ENCODE peak calls at places on chromosomes 5 and 9, in six cellular contexts. V is A549; E is lung; U is effector memory CD4-positive, alpha-beta T cell; C is Panc1; T is DND-41. X is an unnamed sample. For H3K4me1, the result is how much of the 10 kb centered on the place peaks cover.

GRCh38 chr5:138986186-138986775 is 111.1 kb upstream of the LRRTM2 start:
- DNase-seq in V (no peak), E (no peak), U (no peak), C (no peak), T (no peak), X (no peak)

GRCh38 chr5:133910596-133910995 is 57.8 kb downstream of the C5orf15 start:
- DNase-seq in V (no peak), E (no peak), U (no peak), C (no peak), T (no peak), X (no peak)

GRCh38 chr9:102985162-102985900 is 9.8 kb upstream of the CYLC2 start:
- DNase-seq in V (no peak), E (no peak), U (no peak), C (no peak), T (no peak), X (no peak)

GRCh38 chr9:98791147-98792095 is 4.9 kb downstream of the ANKS6 start:
- DNase-seq in V (peak), E (peak), U (peak), C (peak), T (peak), X (peak)

GRCh38 chr5:14929293-14930065 is 57.9 kb upstream of the ANKH start:
- DNase-seq in V (no peak), E (no peak), U (no peak), C (no peak), T (no peak), X (no peak)

GRCh38 chr9:13330396-13331004 is 51.0 kb upstream of the MPDZ start:
- DNase-seq in V (no peak), E (no peak), U (no peak), C (no peak), T (no peak), X (no peak)

GRCh38 chr5:108858959-108859358 is 111.3 kb downstream of the FER start:
- DNase-seq in V (no peak), E (no peak), U (no peak), C (no peak), T (no peak), X (no peak)

GRCh38 chr9:92669527-92669889 is 423 bp downstream of the IPPK start:
- DNase-seq in V (peak), E (peak), U (no peak), C (no peak), T (peak), X (peak)

GRCh38 chr5:113480243-113480642 is 8.0 kb downstream of the MCC start:
- DNase-seq in V (no peak), E (no peak), U (no peak), C (no peak), T (no peak), X (no peak)

GRCh38 chr5:157328277-157328912 is 62.5 kb downstream of the CYFIP2 start:
- DNase-seq in V (peak), E (peak), U (peak), C (peak), T (peak), X (peak)

GRCh38 chr5:97629281-97629680 is 446.2 kb upstream of the RIOK2 start:
- DNase-seq in V (no peak), E (peak), U (no peak), C (no peak), T (no peak), X (no peak)

GRCh38 chr5:95731571-95732554 is 727 bp downstream of the RHOBTB3 start:
- DNase-seq in V (peak), E (no peak), U (no peak), C (no peak), T (peak), X (peak)

GRCh38 chr5:139446956-139447779 is 7.8 kb upstream of the DNAJC18 start:
- DNase-seq in V (no peak), E (no peak), U (no peak), C (no peak), T (no peak), X (no peak)

GRCh38 chr5:123278284-123278683 is 144.9 kb downstream of the CEP120 start:
- DNase-seq in V (no peak), E (no peak), U (no peak), C (no peak), T (no peak), X (no peak)

GRCh38 chr5:109682383-109682782 is 7.3 kb upstream of the MAN2A1 start:
- DNase-seq in V (no peak), E (no peak), U (no peak), C (no peak), T (no peak), X (no peak)

GRCh38 chr9:71796368-71796767 is 28.1 kb upstream of the CEMIP2 start:
- DNase-seq in V (no peak), E (no peak), U (no peak), C (no peak), T (no peak), X (no peak)

GRCh38 chr9:130128251-130128650 is 44.0 kb upstream of the NCS1 start:
- DNase-seq in V (no peak), E (no peak), U (peak), C (no peak), T (peak), X (no peak)

GRCh38 chr5:116135344-116135743 is 50.5 kb downstream of the COMMD10 start:
- DNase-seq in V (no peak), E (no peak), U (no peak), C (no peak), T (peak), X (no peak)

GRCh38 chr5:378301-378891 is 56.9 kb downstream of the AHRR start:
- DNase-seq in V (no peak), E (no peak), U (no peak), C (no peak), T (no peak), X (no peak)

GRCh38 chr9:134544388-134545212 is 97.0 kb upstream of the COL5A1 start:
- DNase-seq in V (peak), E (peak), U (no peak), C (no peak), T (no peak), X (peak)
- H3K27ac ChIP-seq in V (peak), E (peak), U (no peak), C (no peak), T (no peak), X (no peak)

GRCh38 chr9:106700676-106701075 is 162.3 kb upstream of the ZNF462 start:
- DNase-seq in V (no peak), E (no peak), U (no peak), C (no peak), T (no peak), X (no peak)
- H3K4me3 ChIP-seq in V (no peak), E (no peak), U (no peak), C (no peak), T (no peak), X (no peak)

GRCh38 chr9:86091477-86091876 is 7.9 kb downstream of the GOLM1 start:
- DNase-seq in V (no peak), E (no peak), U (no peak), C (no peak), T (no peak), X (no peak)
- H3K4me1 ChIP-seq in V (under half), E (under half), U (under half), C (under half), T (under half), X (under half)

GRCh38 chr5:2999926-3000325 is 248.4 kb upstream of the IRX2 start:
- DNase-seq in V (no peak), E (no peak), U (no peak), C (no peak), T (no peak), X (no peak)
- H3K27ac ChIP-seq in V (no peak), E (no peak), U (no peak), C (no peak), T (no peak), X (no peak)

DNA sequence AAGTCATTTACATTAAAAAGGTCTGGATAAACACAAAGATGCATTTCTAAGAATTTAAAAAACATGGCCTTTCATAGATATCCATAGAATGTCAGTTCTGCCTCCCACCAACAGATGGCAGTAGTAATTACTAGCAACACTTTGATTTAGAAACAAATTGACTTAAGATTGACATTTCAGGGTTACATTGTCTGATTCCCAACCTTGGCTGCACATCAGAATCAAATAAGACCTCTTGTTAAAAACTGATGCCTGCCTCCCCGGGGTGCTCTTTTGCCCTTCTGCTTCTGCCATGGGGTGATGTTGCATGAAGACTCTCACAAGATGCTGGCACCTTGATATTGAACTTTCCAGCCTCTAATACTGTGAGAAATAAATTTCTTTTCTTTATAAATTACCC is 146.2 kb upstream of the GPR151 start:
- DNase-seq in V (peak), E (no peak), U (no peak), C (no peak), T (peak), X (peak)
- H3K4me3 ChIP-seq in V (no peak), E (no peak), U (no peak), C (no peak), T (no peak), X (no peak)

GRCh38 chr9:124283232-124283814 is 25.6 kb downstream of the NEK6 start:
- DNase-seq in V (no peak), E (no peak), U (no peak), C (no peak), T (no peak), X (no peak)
- H3K4me1 ChIP-seq in V (half or more), E (half or more), U (under half), C (half or more), T (under half), X (under half)

GRCh38 chr9:121324316-121324715 is 45.7 kb downstream of the STOM start:
- DNase-seq in V (no peak), E (no peak), U (no peak), C (no peak), T (no peak), X (no peak)

GRCh38 chr9:121323449-121324151 is 46.5 kb downstream of the STOM start:
- DNase-seq in V (no peak), E (no peak), U (no peak), C (no peak), T (no peak), X (no peak)

GRCh38 chr9:121321039-121321503 is 49.0 kb downstream of the STOM start:
- DNase-seq in V (no peak), E (no peak), U (no peak), C (no peak), T (peak), X (peak)

GRCh38 chr9:121322737-121323448 is 47.2 kb downstream of the STOM start:
- DNase-seq in V (no peak), E (no peak), U (no peak), C (no peak), T (no peak), X (no peak)

DNA sequence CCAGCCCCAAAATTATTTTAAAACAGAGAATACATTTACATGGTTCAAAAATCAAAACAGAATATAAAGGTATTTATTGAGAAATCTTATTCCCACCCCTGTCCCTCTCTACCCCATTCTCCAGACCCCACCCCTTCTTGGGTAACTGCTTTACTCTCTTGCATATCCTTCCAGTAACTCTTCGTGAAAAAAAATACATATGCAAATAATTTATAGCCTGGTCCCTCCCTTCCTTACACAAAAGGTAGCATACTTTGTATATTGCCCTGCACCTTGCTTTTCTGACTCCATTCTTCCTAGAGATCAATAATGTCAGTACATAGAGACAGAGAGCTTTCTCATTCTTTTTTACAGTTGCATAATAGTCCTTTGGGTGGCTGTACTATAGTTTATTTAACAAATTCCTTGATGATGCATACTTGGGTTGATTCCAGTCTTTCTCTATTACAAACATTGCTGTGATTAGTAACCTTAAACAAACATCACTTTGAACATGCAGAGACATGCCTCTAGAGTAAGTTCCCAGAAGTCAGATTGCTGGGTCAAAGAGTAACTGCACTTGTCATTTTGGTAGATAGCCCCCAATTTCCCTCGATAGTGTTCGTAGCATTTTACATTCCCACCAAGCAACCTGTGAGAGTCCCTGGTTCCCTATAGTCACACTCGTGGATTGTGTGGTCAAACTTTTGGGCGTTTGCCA is 47.9 kb downstream of the STOM start:
- DNase-seq in V (peak), E (no peak), U (no peak), C (peak), T (no peak), X (peak)
- H3K27ac ChIP-seq in V (peak), E (peak), U (no peak), C (peak), T (no peak), X (no peak)

GRCh38 chr5:127358782-127359181 is 68.2 kb downstream of the MEGF10 start:
- DNase-seq in V (no peak), E (no peak), U (no peak), C (no peak), T (no peak), X (peak)
- H3K4me3 ChIP-seq in V (no peak), E (no peak), U (no peak), C (no peak), T (no peak), X (peak)

GRCh38 chr5:56612759-56613158 is 202.6 kb upstream of the MAP3K1 start:
- DNase-seq in V (no peak), E (no peak), U (no peak), C (no peak), T (no peak), X (no peak)
- H3K4me1 ChIP-seq in V (under half), E (under half), U (half or more), C (under half), T (under half), X (under half)

X was measured in SJCRH30.